ENCODE peak calls at places on chromosome X, in eight cellular contexts. H is SK-N-SH, O is stomach, N is upper lobe of left lung, R is suprapubic skin, G is ovary, X is transverse colon, Z is esophagus muscularis mucosa. D is an unnamed sample.

GRCh38 chrX:19799319-19800182 is 87.8 kb downstream of the SH3KBP1 start:
- DNase-seq in H (no peak), N (no peak), Z (no peak), R (no peak), O (no peak), X (no peak), G (no peak), D (no peak)

GRCh38 chrX:20135956-20136355 is 5.7 kb downstream of the EIF1AX start:
- DNase-seq in O (no peak), N (no peak), Z (no peak), X (no peak), H (no peak), G (no peak), R (no peak), D (no peak)

GRCh38 chrX:148500428-148501120 is at the start of gene AFF2:
- DNase-seq in G (peak; percentile 52), R (peak; percentile 58), X (no peak), H (peak; percentile 54), N (peak; percentile 31), O (peak; percentile 28), Z (no peak), D (no peak)

GRCh38 chrX:130628522-130628921 is 226.7 kb downstream of the RBMX2 start:
- DNase-seq in H (no peak), N (no peak), R (no peak), Z (no peak), G (no peak), O (no peak), X (no peak), D (no peak)

GRCh38 chrX:9429767-9430166 is 35.1 kb upstream of the TBL1X start:
- DNase-seq in H (peak; percentile 25), R (no peak), X (no peak), O (no peak), G (no peak), N (no peak), Z (no peak), D (no peak)

GRCh38 chrX:44020693-44021092 is 47.5 kb upstream of the NDP start:
- DNase-seq in R (no peak), H (no peak), Z (no peak), O (no peak), N (no peak), G (no peak), X (no peak), D (no peak)

GRCh38 chrX:1244164-1245076 is 24.2 kb upstream of the CSF2RA start:
- DNase-seq in Z (no peak), N (no peak), G (no peak), X (no peak), O (no peak), R (no peak), H (no peak), D (no peak)

GRCh38 chrX:373641-374471 is 12.9 kb downstream of the PPP2R3B start:
- DNase-seq in R (no peak), O (no peak), Z (no peak), N (no peak), H (no peak), G (no peak), X (no peak), D (no peak)

GRCh38 chrX:26783512-26784225 is 567.7 kb downstream of the MAGEB5 start:
- DNase-seq in N (no peak), O (peak; percentile 36), R (no peak), G (no peak), Z (no peak), X (no peak), H (peak; percentile 14), D (no peak)

GRCh38 chrX:41684138-41684537 is 4.6 kb upstream of the GPR34 start:
- DNase-seq in H (no peak), Z (no peak), G (no peak), X (no peak), R (no peak), N (no peak), O (peak; percentile 77), D (no peak)

GRCh38 chrX:135707880-135708279 is 5.6 kb upstream of the CT45A1 start:
- DNase-seq in N (no peak), Z (no peak), H (peak; percentile 52), G (no peak), O (no peak), R (no peak), X (peak; percentile 16), D (no peak)

GRCh38 chrX:39988496-39988895 is 109.3 kb downstream of the BCOR start:
- DNase-seq in Z (no peak), O (no peak), X (no peak), R (no peak), G (no peak), H (no peak), N (no peak), D (no peak)

GRCh38 chrX:72365126-72365525 is 59.4 kb upstream of the CITED1 start:
- DNase-seq in R (no peak), G (no peak), H (no peak), X (no peak), Z (no peak), N (no peak), O (no peak), D (no peak)

GRCh38 chrX:77014655-77015377 is 432.4 kb upstream of the FGF16 start:
- DNase-seq in G (no peak), R (no peak), Z (no peak), O (no peak), X (no peak), N (no peak), H (peak; percentile 11), D (no peak)

GRCh38 chrX:119672252-119672825 is 20.6 kb downstream of the SEPTIN6 start:
- DNase-seq in Z (no peak), X (no peak), G (no peak), R (no peak), O (no peak), N (no peak), H (peak; percentile 40), D (no peak)

GRCh38 chrX:69523314-69523713 is 19.2 kb downstream of the NALF2 start:
- DNase-seq in H (no peak), Z (no peak), G (no peak), X (no peak), O (no peak), N (no peak), R (no peak), D (no peak)

GRCh38 chrX:154751669-154752271 is 893 bp upstream of the GAB3 start:
- DNase-seq in G (no peak), R (no peak), H (no peak), Z (no peak), O (no peak), N (no peak), X (no peak), D (no peak)

GRCh38 chrX:31353095-31353494 is 281.3 kb upstream of the FTHL17 start:
- DNase-seq in N (no peak), R (no peak), G (no peak), Z (no peak), H (no peak), X (no peak), O (no peak), D (no peak)

DNA sequence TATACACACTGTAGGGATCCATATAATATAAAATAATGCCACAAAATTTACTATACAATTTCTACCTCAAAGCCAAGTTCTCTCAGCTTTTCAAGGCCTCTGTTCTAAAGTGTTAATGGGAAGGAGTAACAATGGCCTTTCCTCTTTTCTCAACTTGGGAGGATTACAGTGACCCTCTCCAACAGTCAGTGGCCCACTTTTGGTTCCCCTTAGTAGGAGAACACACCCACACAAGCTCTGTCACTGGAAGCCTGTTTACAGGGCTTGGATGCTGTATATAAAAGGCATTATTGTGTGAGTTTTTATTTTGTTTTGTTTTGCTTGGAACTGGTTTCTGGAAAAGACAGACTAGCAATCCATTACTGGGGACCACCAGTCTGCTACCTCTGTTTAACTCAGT is 1.8 kb downstream of the ARHGEF6 start:
- DNase-seq in Z (no peak), G (no peak), H (no peak), R (no peak), O (no peak), X (no peak), N (no peak), D (no peak)
- H3K4me1 ChIP-seq in Z (peaks cover 8% of the 10 kb centered on the region), G (no peaks in the 10 kb centered on the region), H (no peaks in the 10 kb centered on the region), R (no peaks in the 10 kb centered on the region), O (no peaks in the 10 kb centered on the region), X (no peaks in the 10 kb centered on the region), N (no peaks in the 10 kb centered on the region), D (no peaks in the 10 kb centered on the region)

GRCh38 chrX:133384454-133384853 is 30.8 kb downstream of the GPC4 start:
- DNase-seq in O (no peak), X (no peak), H (no peak), N (no peak), G (no peak), Z (no peak), R (no peak), D (no peak)

GRCh38 chrX:133375558-133376340 is 39.5 kb downstream of the GPC4 start:
- DNase-seq in R (no peak), O (peak; percentile 40), Z (no peak), H (peak; percentile 21), N (no peak), X (peak; percentile 15), G (peak; percentile 39), D (no peak)

GRCh38 chrX:133376422-133376821 is 38.9 kb downstream of the GPC4 start:
- DNase-seq in H (no peak), O (no peak), X (no peak), R (no peak), G (no peak), N (no peak), Z (no peak), D (no peak)

GRCh38 chrX:133380882-133381619 is 34.2 kb downstream of the GPC4 start:
- DNase-seq in H (peak; percentile 4), X (no peak), R (no peak), O (no peak), G (no peak), Z (no peak), N (no peak), D (no peak)
- H3K36me3 ChIP-seq in H (no peaks in the 10 kb centered on the region), X (no peaks in the 10 kb centered on the region), R (no peaks in the 10 kb centered on the region), O (no peaks in the 10 kb centered on the region), G (no peaks in the 10 kb centered on the region), Z (no peaks in the 10 kb centered on the region), N (no peaks in the 10 kb centered on the region), D (no peaks in the 10 kb centered on the region)

GRCh38 chrX:107629533-107629909 is 1.2 kb downstream of the PRPS1 start:
- DNase-seq in R (no peak), G (no peak), X (no peak), Z (no peak), N (no peak), O (no peak), H (peak; percentile 25), D (no peak)

GRCh38 chrX:107626916-107627315 is 1.4 kb upstream of the PRPS1 start:
- DNase-seq in H (no peak), R (no peak), Z (no peak), X (no peak), O (no peak), N (no peak), G (no peak), D (no peak)

GRCh38 chrX:107630031-107630689 is 1.9 kb downstream of the PRPS1 start:
- DNase-seq in H (no peak), G (no peak), R (no peak), Z (no peak), O (no peak), N (no peak), X (no peak), D (no peak)

GRCh38 chrX:107627792-107628661 is at the start of gene PRPS1:
- DNase-seq in R (peak; percentile 95), X (peak; percentile 90), Z (peak; percentile 96), O (peak; percentile 90), G (peak; percentile 88), N (peak; percentile 94), H (peak; percentile 84), D (peak; percentile 84)

GRCh38 chrX:107628662-107629532 is 587 bp downstream of the PRPS1 start:
- DNase-seq in R (peak; percentile 61), G (peak; percentile 45), Z (no peak), H (peak; percentile 36), X (peak; percentile 18), N (peak; percentile 41), O (no peak), D (no peak)
- TF ChIP-seq EP300 in R (no peak), G (no peak), Z (no peak), H (no peak), X (no peak), N (no peak), O (no peak), D (no peak)

GRCh38 chrX:13697440-13697839 is 8.5 kb downstream of the RAB9A start:
- DNase-seq in O (no peak), H (no peak), N (no peak), G (no peak), Z (no peak), R (no peak), X (no peak), D (no peak)
- H3K4me1 ChIP-seq in O (peaks cover 24% of the 10 kb centered on the region), H (peaks cover 35% of the 10 kb centered on the region), N (peaks cover 33% of the 10 kb centered on the region), G (peaks cover 12% of the 10 kb centered on the region), Z (peaks cover 73% of the 10 kb centered on the region), R (peaks cover 50% of the 10 kb centered on the region), X (peaks cover 3% of the 10 kb centered on the region), D (peaks cover 31% of the 10 kb centered on the region)